ENCODE peak calls at places on chromosomes 13 and 19, in four cellular contexts. One of them, this sample, is unnamed.

GRCh38 chr19:33401683-33402420 is 28.3 kb downstream of the CEBPG start:
- DNase-seq in dorsolateral prefrontal cortex: peak
- DNase-seq in heart left ventricle: no peak
- DNase-seq in caudate nucleus: no peak
- DNase-seq in this sample: no peak

GRCh38 chr19:10518444-10519361 is 1.5 kb upstream of the S1PR5 start:
- DNase-seq in heart left ventricle: no peak
- DNase-seq in caudate nucleus: peak
- DNase-seq in dorsolateral prefrontal cortex: no peak
- DNase-seq in this sample: no peak

GRCh38 chr13:112648101-112648500 is 41.7 kb upstream of the ATP11A start:
- DNase-seq in dorsolateral prefrontal cortex: peak
- DNase-seq in caudate nucleus: no peak
- DNase-seq in heart left ventricle: no peak
- DNase-seq in this sample: no peak

GRCh38 chr13:112684041-112684440 is 5.8 kb upstream of the ATP11A start:
- DNase-seq in dorsolateral prefrontal cortex: no peak
- DNase-seq in caudate nucleus: no peak
- DNase-seq in heart left ventricle: no peak
- DNase-seq in this sample: no peak

GRCh38 chr19:40217027-40217810 is 965 bp downstream of the TTC9B start:
- DNase-seq in dorsolateral prefrontal cortex: no peak
- DNase-seq in caudate nucleus: peak
- DNase-seq in heart left ventricle: no peak
- DNase-seq in this sample: peak

GRCh38 chr19:29666634-29667389 is 1.6 kb downstream of the PLEKHF1 start:
- DNase-seq in heart left ventricle: peak
- DNase-seq in caudate nucleus: no peak
- DNase-seq in dorsolateral prefrontal cortex: no peak
- DNase-seq in this sample: peak

GRCh38 chr13:70747305-70747704 is 639.1 kb upstream of the KLHL1 start:
- DNase-seq in dorsolateral prefrontal cortex: no peak
- DNase-seq in caudate nucleus: no peak
- DNase-seq in heart left ventricle: no peak
- DNase-seq in this sample: no peak

GRCh38 chr19:19053508-19054314 is 10.1 kb upstream of the SLC25A42 start:
- DNase-seq in dorsolateral prefrontal cortex: no peak
- DNase-seq in heart left ventricle: peak
- DNase-seq in caudate nucleus: peak
- DNase-seq in this sample: peak

GRCh38 chr19:2186071-2186846 is 22.5 kb downstream of the DOT1L start:
- DNase-seq in heart left ventricle: peak
- DNase-seq in caudate nucleus: no peak
- DNase-seq in dorsolateral prefrontal cortex: peak
- DNase-seq in this sample: peak

DNA sequence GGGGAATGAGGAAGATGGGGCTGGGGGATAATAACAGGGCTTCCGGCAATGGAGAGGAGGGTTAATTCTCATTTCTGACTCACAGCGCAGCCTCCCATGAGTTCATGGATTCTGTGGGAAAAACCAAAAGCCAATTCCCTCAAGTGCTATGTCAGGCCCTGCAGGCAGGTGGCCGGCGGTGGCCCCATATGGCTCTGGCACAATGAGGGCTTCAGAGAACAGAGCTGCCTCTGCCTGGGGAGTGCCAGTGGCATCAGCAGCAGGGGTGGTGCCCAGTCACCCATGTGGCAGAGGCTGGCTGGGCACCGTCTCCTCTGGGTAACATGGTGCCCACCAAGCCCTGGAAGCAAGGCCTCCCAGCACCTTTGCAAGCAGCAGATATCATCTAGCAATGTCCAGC is 69.1 kb downstream of the ALOX5AP start:
- DNase-seq in dorsolateral prefrontal cortex: no peak
- DNase-seq in caudate nucleus: no peak
- DNase-seq in heart left ventricle: no peak
- DNase-seq in this sample: no peak
- H3K27ac ChIP-seq in dorsolateral prefrontal cortex: no peak
- H3K27ac ChIP-seq in caudate nucleus: peak
- H3K27ac ChIP-seq in heart left ventricle: no peak
- H3K27ac ChIP-seq in this sample: no peak

GRCh38 chr19:15123900-15124299 is 16.7 kb downstream of the SYDE1 start:
- DNase-seq in dorsolateral prefrontal cortex: peak
- DNase-seq in caudate nucleus: peak
- DNase-seq in heart left ventricle: peak
- DNase-seq in this sample: no peak
- H3K27ac ChIP-seq in dorsolateral prefrontal cortex: peak
- H3K27ac ChIP-seq in caudate nucleus: peak
- H3K27ac ChIP-seq in heart left ventricle: peak
- H3K27ac ChIP-seq in this sample: no peak

DNA sequence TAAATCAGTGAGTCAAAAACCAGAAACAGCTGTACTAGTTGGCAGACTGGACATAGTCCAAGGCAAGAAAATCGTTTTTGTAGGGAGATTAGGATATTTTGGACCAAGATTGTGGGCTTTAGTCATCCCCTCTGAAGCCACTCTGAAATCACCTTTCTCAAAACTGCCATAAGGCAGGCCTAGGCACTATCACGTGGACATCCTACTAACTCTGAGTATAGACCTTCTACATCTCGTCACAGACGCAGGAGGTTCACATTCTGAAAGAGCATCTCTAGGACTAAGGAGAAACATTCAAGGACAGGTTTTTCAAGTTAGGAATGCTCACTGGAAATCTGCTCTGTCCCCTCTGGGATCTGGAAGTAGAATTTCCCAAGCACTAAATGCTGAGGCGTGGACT is 2.4 kb upstream of the RUBCNL start:
- DNase-seq in heart left ventricle: no peak
- DNase-seq in caudate nucleus: no peak
- DNase-seq in dorsolateral prefrontal cortex: no peak
- DNase-seq in this sample: no peak
- H3K27ac ChIP-seq in heart left ventricle: no peak
- H3K27ac ChIP-seq in caudate nucleus: peak
- H3K27ac ChIP-seq in dorsolateral prefrontal cortex: peak
- H3K27ac ChIP-seq in this sample: no peak

DNA sequence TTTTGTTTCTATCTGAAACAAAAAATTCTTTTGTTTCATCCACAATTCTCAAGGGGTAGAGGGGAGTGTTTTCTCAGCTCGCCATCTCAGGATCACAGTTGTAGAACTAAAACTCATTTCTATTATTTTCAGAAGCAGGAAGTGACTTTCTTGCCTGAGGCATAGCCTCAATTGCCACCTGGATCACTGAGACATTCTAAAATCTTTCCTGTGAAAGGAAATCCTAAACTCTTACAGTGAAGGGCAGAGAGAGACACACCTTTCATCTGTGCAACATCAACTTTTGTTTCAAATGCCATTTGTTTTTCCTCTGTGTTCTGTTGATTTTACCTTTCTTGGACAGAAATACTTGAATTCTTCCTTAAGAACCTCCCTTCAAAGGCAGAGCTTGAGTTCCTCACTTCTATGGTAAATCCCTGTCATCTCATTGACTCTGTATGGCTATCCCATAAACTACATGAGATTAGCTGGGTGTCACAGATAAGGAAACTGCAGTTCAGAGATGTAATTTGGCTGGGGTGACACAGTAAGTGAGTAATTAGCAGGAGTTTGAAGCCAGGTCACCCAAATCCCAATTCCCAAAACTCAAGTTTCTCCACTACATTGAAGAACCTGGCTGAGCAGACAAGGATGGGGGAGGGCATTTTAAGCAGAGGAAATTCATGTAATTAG is 224.4 kb upstream of the HTR2A start:
- DNase-seq in caudate nucleus: no peak
- DNase-seq in heart left ventricle: no peak
- DNase-seq in dorsolateral prefrontal cortex: no peak
- DNase-seq in this sample: no peak
- H3K27ac ChIP-seq in caudate nucleus: no peak
- H3K27ac ChIP-seq in heart left ventricle: no peak
- H3K27ac ChIP-seq in dorsolateral prefrontal cortex: peak
- H3K27ac ChIP-seq in this sample: no peak

GRCh38 chr13:78030351-78030750 is 111.7 kb upstream of the EDNRB start:
- DNase-seq in dorsolateral prefrontal cortex: no peak
- DNase-seq in caudate nucleus: no peak
- DNase-seq in heart left ventricle: no peak
- DNase-seq in this sample: no peak
- H3K27ac ChIP-seq in dorsolateral prefrontal cortex: no peak
- H3K27ac ChIP-seq in caudate nucleus: no peak
- H3K27ac ChIP-seq in heart left ventricle: no peak
- H3K27ac ChIP-seq in this sample: no peak

DNA sequence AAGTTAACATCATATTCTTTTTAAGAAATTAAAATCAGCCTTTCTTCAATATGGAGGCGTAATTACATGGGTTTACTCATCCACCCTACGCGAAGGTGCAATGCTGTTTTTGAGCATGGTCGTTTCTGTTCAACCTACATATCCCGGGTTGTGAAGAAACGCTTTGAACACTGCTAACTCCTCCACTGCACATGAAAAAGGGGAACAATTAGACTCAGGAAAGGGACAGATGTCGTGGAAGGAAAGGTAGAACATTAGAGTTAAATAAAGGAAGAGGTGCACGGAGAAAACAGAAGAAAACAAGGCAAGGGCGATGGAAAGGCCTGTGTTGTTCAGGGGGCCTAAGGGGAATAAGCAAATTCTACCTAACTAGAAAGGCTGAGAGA is 4.1 kb downstream of the ZIC5 start:
- DNase-seq in caudate nucleus: no peak
- DNase-seq in dorsolateral prefrontal cortex: no peak
- DNase-seq in heart left ventricle: no peak
- DNase-seq in this sample: no peak
- H3K27ac ChIP-seq in caudate nucleus: peak
- H3K27ac ChIP-seq in dorsolateral prefrontal cortex: peak
- H3K27ac ChIP-seq in heart left ventricle: no peak
- H3K27ac ChIP-seq in this sample: no peak

GRCh38 chr13:79646880-79647279 is 165.9 kb downstream of the NDFIP2 start:
- DNase-seq in dorsolateral prefrontal cortex: no peak
- DNase-seq in caudate nucleus: no peak
- DNase-seq in heart left ventricle: no peak
- DNase-seq in this sample: no peak

GRCh38 chr13:79648191-79648590 is 167.2 kb downstream of the NDFIP2 start:
- DNase-seq in caudate nucleus: no peak
- DNase-seq in heart left ventricle: no peak
- DNase-seq in dorsolateral prefrontal cortex: no peak
- DNase-seq in this sample: no peak

GRCh38 chr13:79642596-79642995 is 161.6 kb downstream of the NDFIP2 start:
- DNase-seq in caudate nucleus: no peak
- DNase-seq in dorsolateral prefrontal cortex: no peak
- DNase-seq in heart left ventricle: no peak
- DNase-seq in this sample: no peak

GRCh38 chr13:79647518-79647917 is 166.6 kb downstream of the NDFIP2 start:
- DNase-seq in caudate nucleus: no peak
- DNase-seq in heart left ventricle: no peak
- DNase-seq in dorsolateral prefrontal cortex: no peak
- DNase-seq in this sample: no peak

DNA sequence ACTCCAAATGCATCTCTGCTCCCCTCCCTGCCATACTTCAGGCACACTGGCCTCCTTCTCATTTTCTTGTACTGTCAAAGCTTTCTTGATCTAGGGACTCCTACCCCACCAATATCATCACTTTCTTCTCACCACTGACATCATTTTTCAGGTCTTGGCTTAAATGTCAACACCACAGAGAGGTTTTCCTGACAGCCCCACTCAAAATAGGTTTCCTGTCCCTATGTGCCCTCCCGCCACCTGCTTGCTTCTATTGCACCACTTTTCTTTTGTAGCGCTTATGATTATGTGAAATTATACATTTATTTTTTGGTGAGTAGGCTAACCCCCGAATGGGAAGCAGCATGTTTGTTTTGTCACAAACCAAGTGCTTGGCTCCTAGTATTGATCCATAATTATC is 164.6 kb downstream of the NDFIP2 start:
- DNase-seq in heart left ventricle: no peak
- DNase-seq in caudate nucleus: no peak
- DNase-seq in dorsolateral prefrontal cortex: no peak
- DNase-seq in this sample: no peak
- H3K27ac ChIP-seq in heart left ventricle: no peak
- H3K27ac ChIP-seq in caudate nucleus: no peak
- H3K27ac ChIP-seq in dorsolateral prefrontal cortex: no peak
- H3K27ac ChIP-seq in this sample: peak

GRCh38 chr19:47490847-47491246 is 6.8 kb upstream of the KPTN start:
- DNase-seq in dorsolateral prefrontal cortex: no peak
- DNase-seq in heart left ventricle: no peak
- DNase-seq in caudate nucleus: peak
- DNase-seq in this sample: no peak
- H3K27ac ChIP-seq in dorsolateral prefrontal cortex: peak
- H3K27ac ChIP-seq in heart left ventricle: no peak
- H3K27ac ChIP-seq in caudate nucleus: peak
- H3K27ac ChIP-seq in this sample: peak

This sample was measured in cardiac muscle cell.